ENCODE peak calls at places on chromosome 13, in six cellular contexts. N is activated CD8-positive, alpha-beta memory T cell treated with anti-CD3 and anti-CD28 coated beads, Interleukin-2, amount 10 ng/mL, durations not matched to agents 7 days and 5 days; V is WTC11; E is T-cell; Z is GM12892; A is NCI-H345. B is an unnamed sample.

GRCh38 chr13:74325106-74325505 is 190.9 kb upstream of the KLF12 start:
- DNase-seq in N (no peak), V (no peak), E (no peak), Z (no peak), A (peak), B (no peak)

GRCh38 chr13:110869805-110870706 is 44.8 kb downstream of the ANKRD10 start:
- DNase-seq in N (no peak), V (peak), E (no peak), Z (no peak), A (no peak), B (peak)

GRCh38 chr13:33033361-33033812 is 17.2 kb downstream of the KL start:
- DNase-seq in N (peak), V (no peak), E (peak), Z (no peak), A (no peak), B (no peak)

GRCh38 chr13:109881961-109882558 is 95.7 kb upstream of the IRS2 start:
- DNase-seq in N (no peak), V (no peak), E (no peak), Z (no peak), A (no peak), B (no peak)

GRCh38 chr13:61531383-61532065 is 115.9 kb upstream of the PCDH20 start:
- DNase-seq in N (no peak), V (no peak), E (no peak), Z (no peak), A (no peak), B (no peak)

GRCh38 chr13:50353651-50354415 is 338.6 kb downstream of the KCNRG start:
- DNase-seq in N (no peak), V (no peak), E (no peak), Z (no peak), A (no peak), B (no peak)

GRCh38 chr13:37136187-37136586 is 30.7 kb upstream of the CSNK1A1L start:
- DNase-seq in N (no peak), V (no peak), E (no peak), Z (no peak), A (no peak), B (no peak)

GRCh38 chr13:30805603-30806011 is 70.3 kb downstream of the ALOX5AP start:
- DNase-seq in N (no peak), V (no peak), E (no peak), Z (no peak), A (no peak), B (no peak)

GRCh38 chr13:77833331-77833863 is 85.2 kb downstream of the EDNRB start:
- DNase-seq in N (no peak), V (no peak), E (no peak), Z (no peak), A (no peak), B (no peak)

GRCh38 chr13:47133024-47133445 is 236.2 kb upstream of the HTR2A start:
- DNase-seq in N (no peak), V (no peak), E (no peak), Z (no peak), A (no peak), B (no peak)

GRCh38 chr13:26540319-26540718 is 17.2 kb upstream of the WASF3 start:
- DNase-seq in N (no peak), V (no peak), E (no peak), Z (no peak), A (no peak), B (no peak)

GRCh38 chr13:35501721-35502235 is 25.3 kb upstream of the MAB21L1 start:
- DNase-seq in N (no peak), V (no peak), E (no peak), Z (no peak), A (no peak), B (no peak)

GRCh38 chr13:76730220-76730619 is 156.0 kb downstream of the KCTD12 start:
- DNase-seq in N (no peak), V (no peak), E (no peak), Z (no peak), A (peak), B (no peak)

GRCh38 chr13:42702726-42703125 is 78.7 kb upstream of the FAM216B start:
- DNase-seq in N (no peak), V (no peak), E (no peak), Z (no peak), A (no peak), B (no peak)

GRCh38 chr13:64369121-64369520 is 2861.0 kb downstream of the PCDH9 start:
- DNase-seq in N (no peak), V (no peak), E (no peak), Z (no peak), A (no peak), B (no peak)

GRCh38 chr13:48265217-48265815 is 32.3 kb downstream of the ITM2B start:
- DNase-seq in N (peak), V (no peak), E (peak), Z (no peak), A (no peak), B (no peak)

GRCh38 chr13:57925250-57925649 is 293.7 kb downstream of the PCDH17 start:
- DNase-seq in N (no peak), V (no peak), E (no peak), Z (no peak), A (no peak), B (no peak)

GRCh38 chr13:45510671-45511070 is 45.9 kb downstream of the COG3 start:
- DNase-seq in N (no peak), V (no peak), E (no peak), Z (no peak), A (no peak), B (no peak)

GRCh38 chr13:53854321-53854720 is 825.7 kb downstream of the OLFM4 start:
- DNase-seq in N (no peak), V (no peak), E (no peak), Z (no peak), A (no peak), B (no peak)

GRCh38 chr13:37364024-37364423 is 234.5 kb downstream of the POSTN start:
- DNase-seq in N (no peak), V (no peak), E (no peak), Z (no peak), A (no peak), B (no peak)

GRCh38 chr13:36026556-36026955 is 104.6 kb downstream of the DCLK1 start:
- DNase-seq in N (no peak), V (no peak), E (no peak), Z (no peak), A (no peak), B (no peak)

GRCh38 chr13:107886118-107886517 is 329.2 kb downstream of the LIG4 start:
- DNase-seq in N (no peak), V (no peak), E (no peak), Z (no peak), A (no peak), B (no peak)

GRCh38 chr13:49443327-49443688 is 556 bp downstream of the CAB39L start:
- DNase-seq in N (no peak), V (no peak), E (no peak), Z (no peak), A (peak), B (no peak)

GRCh38 chr13:112616586-112617381 is 28.8 kb upstream of the TUBGCP3 start:
- DNase-seq in N (no peak), V (peak), E (no peak), Z (peak), A (no peak), B (peak)